ENCODE peak calls at places on chromosome 3, in six cellular contexts. One of them, this sample, is unnamed.

GRCh38 chr3:195543642-195544536 is 764 bp upstream of the PPP1R2 start:
- DNase-seq in gastrocnemius medialis: no peak
- DNase-seq in astrocyte: no peak
- DNase-seq in ascending aorta: no peak
- DNase-seq in OCI-LY7: no peak
- DNase-seq in spleen: peak
- DNase-seq in this sample: no peak

GRCh38 chr3:125104639-125105038 is 48.8 kb upstream of the HEG1 start:
- DNase-seq in astrocyte: peak
- DNase-seq in OCI-LY7: no peak
- DNase-seq in ascending aorta: no peak
- DNase-seq in gastrocnemius medialis: no peak
- DNase-seq in spleen: no peak
- DNase-seq in this sample: no peak

GRCh38 chr3:171753025-171753472 is 57.2 kb downstream of the PLD1 start:
- DNase-seq in spleen: no peak
- DNase-seq in ascending aorta: no peak
- DNase-seq in OCI-LY7: no peak
- DNase-seq in gastrocnemius medialis: no peak
- DNase-seq in astrocyte: peak
- DNase-seq in this sample: no peak

GRCh38 chr3:45537960-45538640 is 56.5 kb upstream of the LIMD1 start:
- DNase-seq in astrocyte: no peak
- DNase-seq in OCI-LY7: no peak
- DNase-seq in ascending aorta: no peak
- DNase-seq in gastrocnemius medialis: peak
- DNase-seq in spleen: no peak
- DNase-seq in this sample: no peak

GRCh38 chr3:121111914-121112612 is 204.1 kb downstream of the STXBP5L start:
- DNase-seq in OCI-LY7: no peak
- DNase-seq in astrocyte: no peak
- DNase-seq in spleen: peak
- DNase-seq in ascending aorta: no peak
- DNase-seq in gastrocnemius medialis: no peak
- DNase-seq in this sample: no peak

GRCh38 chr3:53162672-53163458 is 1.9 kb downstream of the PRKCD start:
- DNase-seq in OCI-LY7: peak
- DNase-seq in ascending aorta: no peak
- DNase-seq in astrocyte: no peak
- DNase-seq in spleen: peak
- DNase-seq in gastrocnemius medialis: no peak
- DNase-seq in this sample: peak

GRCh38 chr3:81245043-81245442 is 516.4 kb downstream of the GBE1 start:
- DNase-seq in spleen: no peak
- DNase-seq in OCI-LY7: no peak
- DNase-seq in gastrocnemius medialis: no peak
- DNase-seq in astrocyte: peak
- DNase-seq in ascending aorta: no peak
- DNase-seq in this sample: no peak

GRCh38 chr3:156668073-156668763 is 6.2 kb upstream of the TIPARP start:
- DNase-seq in ascending aorta: no peak
- DNase-seq in OCI-LY7: no peak
- DNase-seq in gastrocnemius medialis: no peak
- DNase-seq in spleen: no peak
- DNase-seq in astrocyte: peak
- DNase-seq in this sample: no peak

GRCh38 chr3:81666502-81667121 is 94.8 kb downstream of the GBE1 start:
- DNase-seq in spleen: no peak
- DNase-seq in gastrocnemius medialis: no peak
- DNase-seq in ascending aorta: no peak
- DNase-seq in astrocyte: peak
- DNase-seq in OCI-LY7: peak
- DNase-seq in this sample: peak

GRCh38 chr3:108820586-108820985 is 2.0 kb upstream of the TRAT1 start:
- DNase-seq in astrocyte: no peak
- DNase-seq in OCI-LY7: no peak
- DNase-seq in spleen: no peak
- DNase-seq in gastrocnemius medialis: no peak
- DNase-seq in ascending aorta: no peak
- DNase-seq in this sample: no peak

GRCh38 chr3:138062626-138063025 is 52.7 kb downstream of the CLDN18 start:
- DNase-seq in spleen: no peak
- DNase-seq in OCI-LY7: no peak
- DNase-seq in astrocyte: peak
- DNase-seq in gastrocnemius medialis: no peak
- DNase-seq in ascending aorta: no peak
- DNase-seq in this sample: no peak

GRCh38 chr3:113573728-113574127 is 41.4 kb downstream of the SIDT1 start:
- DNase-seq in ascending aorta: no peak
- DNase-seq in OCI-LY7: no peak
- DNase-seq in gastrocnemius medialis: no peak
- DNase-seq in spleen: no peak
- DNase-seq in astrocyte: no peak
- DNase-seq in this sample: no peak

GRCh38 chr3:3309836-3310235 is 130.3 kb upstream of the CRBN start:
- DNase-seq in spleen: no peak
- DNase-seq in gastrocnemius medialis: no peak
- DNase-seq in astrocyte: no peak
- DNase-seq in ascending aorta: no peak
- DNase-seq in OCI-LY7: no peak
- DNase-seq in this sample: no peak

GRCh38 chr3:95356764-95357501 is 1294.1 kb downstream of the NSUN3 start:
- DNase-seq in spleen: no peak
- DNase-seq in ascending aorta: no peak
- DNase-seq in astrocyte: no peak
- DNase-seq in OCI-LY7: no peak
- DNase-seq in gastrocnemius medialis: no peak
- DNase-seq in this sample: no peak

GRCh38 chr3:70854108-70854507 is 541.7 kb upstream of the MDFIC2 start:
- DNase-seq in spleen: no peak
- DNase-seq in ascending aorta: no peak
- DNase-seq in OCI-LY7: no peak
- DNase-seq in astrocyte: no peak
- DNase-seq in gastrocnemius medialis: no peak
- DNase-seq in this sample: no peak

GRCh38 chr3:52068055-52068704 is 11.8 kb upstream of the DUSP7 start:
- DNase-seq in gastrocnemius medialis: no peak
- DNase-seq in OCI-LY7: no peak
- DNase-seq in spleen: no peak
- DNase-seq in ascending aorta: no peak
- DNase-seq in astrocyte: no peak
- DNase-seq in this sample: no peak

GRCh38 chr3:48119495-48120193 is 68.6 kb downstream of the CDC25A start:
- DNase-seq in astrocyte: no peak
- DNase-seq in spleen: no peak
- DNase-seq in gastrocnemius medialis: peak
- DNase-seq in OCI-LY7: no peak
- DNase-seq in ascending aorta: no peak
- DNase-seq in this sample: no peak

GRCh38 chr3:187021748-187022402 is 91.5 kb downstream of the ST6GAL1 start:
- DNase-seq in astrocyte: no peak
- DNase-seq in spleen: no peak
- DNase-seq in gastrocnemius medialis: no peak
- DNase-seq in OCI-LY7: peak
- DNase-seq in ascending aorta: no peak
- DNase-seq in this sample: no peak

GRCh38 chr3:188830955-188831354 is 340.8 kb upstream of the TPRG1 start:
- DNase-seq in spleen: no peak
- DNase-seq in ascending aorta: no peak
- DNase-seq in gastrocnemius medialis: no peak
- DNase-seq in astrocyte: no peak
- DNase-seq in OCI-LY7: peak
- DNase-seq in this sample: no peak

GRCh38 chr3:49501842-49502241 is 31.8 kb downstream of the DAG1 start:
- DNase-seq in ascending aorta: no peak
- DNase-seq in astrocyte: no peak
- DNase-seq in spleen: no peak
- DNase-seq in OCI-LY7: no peak
- DNase-seq in gastrocnemius medialis: no peak
- DNase-seq in this sample: no peak

GRCh38 chr3:30368978-30369377 is 237.4 kb upstream of the TGFBR2 start:
- DNase-seq in OCI-LY7: no peak
- DNase-seq in gastrocnemius medialis: no peak
- DNase-seq in ascending aorta: no peak
- DNase-seq in spleen: no peak
- DNase-seq in astrocyte: peak
- DNase-seq in this sample: no peak

GRCh38 chr3:56975562-56975961 is 84.9 kb upstream of the SPATA12 start:
- DNase-seq in astrocyte: no peak
- DNase-seq in OCI-LY7: no peak
- DNase-seq in spleen: no peak
- DNase-seq in ascending aorta: no peak
- DNase-seq in gastrocnemius medialis: no peak
- DNase-seq in this sample: no peak

GRCh38 chr3:111621535-111621934 is 26.4 kb upstream of the ZBED2 start:
- DNase-seq in astrocyte: no peak
- DNase-seq in OCI-LY7: peak
- DNase-seq in spleen: no peak
- DNase-seq in ascending aorta: no peak
- DNase-seq in gastrocnemius medialis: no peak
- DNase-seq in this sample: no peak

GRCh38 chr3:197613187-197613586 is 57.4 kb upstream of the BDH1 start:
- DNase-seq in gastrocnemius medialis: no peak
- DNase-seq in OCI-LY7: no peak
- DNase-seq in ascending aorta: no peak
- DNase-seq in astrocyte: no peak
- DNase-seq in spleen: no peak
- DNase-seq in this sample: no peak

GRCh38 chr3:7371693-7372572 is 511.0 kb downstream of the GRM7 start:
- DNase-seq in astrocyte: no peak
- DNase-seq in spleen: no peak
- DNase-seq in gastrocnemius medialis: no peak
- DNase-seq in ascending aorta: no peak
- DNase-seq in OCI-LY7: no peak
- DNase-seq in this sample: no peak

GRCh38 chr3:158912188-158912587 is 110.3 kb downstream of the MFSD1 start:
- DNase-seq in astrocyte: no peak
- DNase-seq in ascending aorta: no peak
- DNase-seq in gastrocnemius medialis: no peak
- DNase-seq in spleen: no peak
- DNase-seq in OCI-LY7: no peak
- DNase-seq in this sample: no peak

GRCh38 chr3:158906749-158907148 is 104.9 kb downstream of the MFSD1 start:
- DNase-seq in ascending aorta: no peak
- DNase-seq in gastrocnemius medialis: no peak
- DNase-seq in OCI-LY7: no peak
- DNase-seq in spleen: no peak
- DNase-seq in astrocyte: no peak
- DNase-seq in this sample: no peak

GRCh38 chr3:158911586-158911985 is 109.7 kb downstream of the MFSD1 start:
- DNase-seq in ascending aorta: no peak
- DNase-seq in astrocyte: no peak
- DNase-seq in OCI-LY7: no peak
- DNase-seq in spleen: no peak
- DNase-seq in gastrocnemius medialis: no peak
- DNase-seq in this sample: no peak

GRCh38 chr3:158909870-158910269 is 108.0 kb downstream of the MFSD1 start:
- DNase-seq in OCI-LY7: no peak
- DNase-seq in astrocyte: peak
- DNase-seq in spleen: no peak
- DNase-seq in gastrocnemius medialis: no peak
- DNase-seq in ascending aorta: no peak
- DNase-seq in this sample: no peak

GRCh38 chr3:158908187-158908762 is 106.4 kb downstream of the MFSD1 start:
- DNase-seq in gastrocnemius medialis: no peak
- DNase-seq in spleen: no peak
- DNase-seq in ascending aorta: no peak
- DNase-seq in OCI-LY7: no peak
- DNase-seq in astrocyte: no peak
- DNase-seq in this sample: no peak
- TF ChIP-seq CTCF in gastrocnemius medialis: no peak
- TF ChIP-seq CTCF in spleen: no peak
- TF ChIP-seq CTCF in ascending aorta: no peak
- TF ChIP-seq CTCF in OCI-LY7: no peak
- TF ChIP-seq CTCF in astrocyte: no peak
- TF ChIP-seq CTCF in this sample: no peak

DNA sequence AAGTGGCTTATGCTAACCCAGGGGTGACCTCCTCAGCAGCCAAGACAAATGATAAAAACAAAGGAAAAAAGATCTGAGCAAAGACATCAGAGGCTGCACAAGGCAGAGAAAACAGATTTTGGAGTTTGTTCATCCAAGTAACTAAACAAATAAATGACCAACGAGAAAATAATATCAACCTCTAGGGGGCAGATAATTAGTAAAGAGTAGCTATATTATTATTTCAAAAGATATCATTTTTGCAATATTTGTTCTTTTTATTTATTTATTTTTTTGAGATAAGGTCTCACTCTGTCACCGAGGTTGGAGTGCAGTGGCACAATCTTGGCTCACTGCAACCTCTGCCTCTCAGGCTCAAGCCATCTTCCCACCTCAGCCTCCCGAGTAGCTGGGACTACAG is 101.8 kb downstream of the PCCB start:
- DNase-seq in ascending aorta: no peak
- DNase-seq in OCI-LY7: no peak
- DNase-seq in astrocyte: no peak
- DNase-seq in spleen: no peak
- DNase-seq in gastrocnemius medialis: no peak
- DNase-seq in this sample: no peak
- TF ChIP-seq CTCF in ascending aorta: no peak
- TF ChIP-seq CTCF in OCI-LY7: peak
- TF ChIP-seq CTCF in astrocyte: peak
- TF ChIP-seq CTCF in spleen: no peak
- TF ChIP-seq CTCF in gastrocnemius medialis: no peak
- TF ChIP-seq CTCF in this sample: no peak

GRCh38 chr3:148372476-148372875 is 325.2 kb upstream of the AGTR1 start:
- DNase-seq in astrocyte: peak
- DNase-seq in OCI-LY7: no peak
- DNase-seq in ascending aorta: no peak
- DNase-seq in spleen: no peak
- DNase-seq in gastrocnemius medialis: no peak
- DNase-seq in this sample: no peak

GRCh38 chr3:148366743-148367410 is 330.8 kb upstream of the AGTR1 start:
- DNase-seq in ascending aorta: no peak
- DNase-seq in OCI-LY7: no peak
- DNase-seq in spleen: no peak
- DNase-seq in astrocyte: no peak
- DNase-seq in gastrocnemius medialis: no peak
- DNase-seq in this sample: peak
- TF ChIP-seq CTCF in ascending aorta: no peak
- TF ChIP-seq CTCF in OCI-LY7: peak
- TF ChIP-seq CTCF in spleen: no peak
- TF ChIP-seq CTCF in astrocyte: peak
- TF ChIP-seq CTCF in gastrocnemius medialis: no peak
- TF ChIP-seq CTCF in this sample: no peak

GRCh38 chr3:16784958-16785357 is 99.8 kb upstream of the PLCL2 start:
- DNase-seq in OCI-LY7: no peak
- DNase-seq in ascending aorta: no peak
- DNase-seq in spleen: no peak
- DNase-seq in gastrocnemius medialis: no peak
- DNase-seq in astrocyte: no peak
- DNase-seq in this sample: no peak
- TF ChIP-seq CTCF in OCI-LY7: no peak
- TF ChIP-seq CTCF in ascending aorta: no peak
- TF ChIP-seq CTCF in spleen: no peak
- TF ChIP-seq CTCF in gastrocnemius medialis: no peak
- TF ChIP-seq CTCF in astrocyte: no peak
- TF ChIP-seq CTCF in this sample: no peak

GRCh38 chr3:115922681-115923347 is 299.5 kb downstream of the GAP43 start:
- DNase-seq in ascending aorta: no peak
- DNase-seq in OCI-LY7: no peak
- DNase-seq in astrocyte: peak
- DNase-seq in gastrocnemius medialis: no peak
- DNase-seq in spleen: no peak
- DNase-seq in this sample: no peak
- TF ChIP-seq CTCF in ascending aorta: no peak
- TF ChIP-seq CTCF in OCI-LY7: peak
- TF ChIP-seq CTCF in astrocyte: peak
- TF ChIP-seq CTCF in gastrocnemius medialis: no peak
- TF ChIP-seq CTCF in spleen: no peak
- TF ChIP-seq CTCF in this sample: no peak